ENCODE peak calls at places on chromosomes 6 and 20, in four cellular contexts. H is mammary epithelial cell, B is upper lobe of right lung, Y is transverse colon. E is an unnamed sample.

GRCh38 chr6:100549406-100550167 is 84.9 kb upstream of the SIM1 start:
- DNase-seq in Y (no peak), B (no peak), H (no peak), E (no peak)

GRCh38 chr6:135830971-135831370 is 20.5 kb upstream of the PDE7B start:
- DNase-seq in B (no peak), H (no peak), Y (no peak), E (no peak)

GRCh38 chr20:11143481-11143880 is 469.7 kb upstream of the JAG1 start:
- DNase-seq in H (no peak), B (no peak), Y (no peak), E (no peak)

GRCh38 chr20:5974531-5974930 is 24.1 kb downstream of the MCM8 start:
- DNase-seq in Y (no peak), H (no peak), B (no peak), E (no peak)

GRCh38 chr20:63335711-63336110 is 25.4 kb downstream of the CHRNA4 start:
- DNase-seq in Y (no peak), B (no peak), H (no peak), E (no peak)

GRCh38 chr20:19778404-19778803 is 20.3 kb downstream of the RIN2 start:
- DNase-seq in Y (no peak), B (no peak), H (no peak), E (no peak)

GRCh38 chr6:5747379-5747778 is 259.3 kb downstream of the NRN1 start:
- DNase-seq in B (no peak), Y (no peak), H (no peak), E (no peak)

GRCh38 chr6:166341915-166342292 is 441 bp downstream of the SFT2D1 start:
- DNase-seq in H (peak), B (no peak), Y (no peak), E (no peak)

GRCh38 chr6:118618676-118619377 is 32.6 kb downstream of the CEP85L start:
- DNase-seq in Y (peak), B (peak), H (peak), E (peak)

GRCh38 chr6:134911532-134911931 is 38.4 kb downstream of the ALDH8A1 start:
- DNase-seq in H (peak), B (no peak), Y (no peak), E (no peak)

GRCh38 chr6:70844301-70844700 is 112.6 kb downstream of the B3GAT2 start:
- DNase-seq in H (no peak), B (no peak), Y (no peak), E (no peak)

GRCh38 chr20:44056010-44056698 is 130.8 kb downstream of the JPH2 start:
- DNase-seq in B (peak), Y (peak), H (no peak), E (no peak)

GRCh38 chr6:54335871-54336270 is 27.6 kb downstream of the TINAG start:
- DNase-seq in Y (no peak), B (no peak), H (peak), E (no peak)

GRCh38 chr6:28985396-28986164 is 19.5 kb downstream of the ZNF311 start:
- DNase-seq in B (peak), Y (peak), H (peak), E (peak)

GRCh38 chr6:113649276-113649675 is 207.9 kb upstream of the MARCKS start:
- DNase-seq in H (peak), B (no peak), Y (no peak), E (no peak)

GRCh38 chr6:86723729-86724128 is 213.6 kb upstream of the HTR1E start:
- DNase-seq in H (peak), B (no peak), Y (no peak), E (no peak)

GRCh38 chr6:20827798-20828197 is 293.5 kb downstream of the CDKAL1 start:
- DNase-seq in Y (no peak), H (peak), B (no peak), E (no peak)
- H3K4me3 ChIP-seq in Y (no peak), H (no peak), B (no peak), E (no peak)

GRCh38 chr6:31355540-31355988 is 1.4 kb downstream of the HLA-B start:
- DNase-seq in B (no peak), Y (no peak), H (no peak), E (no peak)
- H3K4me3 ChIP-seq in B (peak), Y (peak), H (no peak), E (peak)

GRCh38 chr20:56358070-56358469 is 704 bp upstream of the FAM210B start:
- DNase-seq in H (peak), Y (no peak), B (no peak), E (no peak)
- H3K4me3 ChIP-seq in H (peak), Y (peak), B (peak), E (peak)

DNA sequence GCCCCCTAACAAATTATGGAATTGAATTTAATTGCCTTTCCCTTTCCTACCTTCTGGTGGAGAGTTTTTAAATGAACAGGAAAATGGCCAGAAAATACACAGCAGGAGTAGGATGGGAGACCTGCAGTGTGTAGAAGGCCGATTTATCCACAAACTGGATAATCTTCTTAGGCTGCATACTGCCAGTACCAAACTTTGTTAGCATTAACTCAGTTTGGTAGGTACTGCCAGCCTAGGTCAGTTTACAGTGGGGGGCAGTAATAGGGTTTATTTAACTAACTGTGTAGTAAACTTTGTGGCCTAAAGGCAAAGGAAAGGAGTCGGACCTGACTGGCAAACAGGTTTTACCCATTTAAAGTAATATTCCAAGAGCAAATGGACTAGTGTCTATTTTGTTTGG is 4.6 kb downstream of the NCOA3 start:
- DNase-seq in H (no peak), Y (no peak), B (no peak), E (no peak)
- H3K4me3 ChIP-seq in H (no peak), Y (no peak), B (no peak), E (no peak)

GRCh38 chr6:7216941-7217621 is 95.9 kb downstream of the SSR1 start:
- DNase-seq in H (peak), B (no peak), Y (no peak), E (peak)

GRCh38 chr6:7215798-7216231 is 97.2 kb downstream of the SSR1 start:
- DNase-seq in Y (no peak), B (no peak), H (no peak), E (no peak)

GRCh38 chr6:7219310-7219709 is 93.7 kb downstream of the SSR1 start:
- DNase-seq in H (peak), Y (peak), B (no peak), E (no peak)

GRCh38 chr6:7215140-7215539 is 97.9 kb downstream of the SSR1 start:
- DNase-seq in H (no peak), Y (no peak), B (no peak), E (no peak)

DNA sequence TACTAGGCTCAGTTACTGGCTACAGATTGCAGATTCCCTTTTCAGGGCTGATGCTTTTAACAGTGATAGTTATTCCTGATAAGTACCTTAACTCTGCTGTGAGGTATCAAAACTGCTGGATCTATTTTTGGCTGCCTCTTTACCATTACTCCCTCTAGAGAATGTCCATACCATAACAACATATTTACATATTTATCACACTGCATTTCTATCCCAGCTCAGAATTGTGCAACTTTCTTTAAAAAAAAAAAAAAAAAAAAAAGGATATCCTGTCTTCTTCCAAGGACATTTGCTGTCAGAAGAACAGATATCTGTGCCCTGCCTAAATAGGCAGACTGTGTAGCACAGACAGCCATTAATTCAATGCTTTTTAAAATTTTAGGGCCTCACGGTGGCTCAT is 94.4 kb downstream of the SSR1 start:
- DNase-seq in H (no peak), B (no peak), Y (no peak), E (no peak)
- H3K4me3 ChIP-seq in H (no peak), B (no peak), Y (no peak), E (no peak)